ENCODE peak calls at places on chromosomes 2 and 18, in seven cellular contexts. One of them, this sample, is unnamed.

GRCh38 chr2:177474904-177475474 is 82.4 kb downstream of the AGPS start:
- DNase-seq in HAP-1: no peak
- DNase-seq in GM23338: no peak
- DNase-seq in HCT116: peak; percentile 19
- DNase-seq in stomach: no peak
- DNase-seq in Peyer's patch: no peak
- DNase-seq in prostate gland: no peak
- DNase-seq in this sample: no peak

GRCh38 chr2:135164431-135164830 is 112.3 kb downstream of the RAB3GAP1 start:
- DNase-seq in HAP-1: no peak
- DNase-seq in GM23338: no peak
- DNase-seq in HCT116: no peak
- DNase-seq in stomach: no peak
- DNase-seq in Peyer's patch: no peak
- DNase-seq in prostate gland: no peak
- DNase-seq in this sample: no peak

GRCh38 chr2:73611867-73612266 is 30.4 kb downstream of the NAT8 start:
- DNase-seq in HAP-1: no peak
- DNase-seq in GM23338: no peak
- DNase-seq in HCT116: no peak
- DNase-seq in stomach: no peak
- DNase-seq in Peyer's patch: no peak
- DNase-seq in prostate gland: no peak
- DNase-seq in this sample: no peak

GRCh38 chr2:102251042-102251848 is 60.1 kb upstream of the IL1RL1 start:
- DNase-seq in HAP-1: no peak
- DNase-seq in GM23338: peak; percentile 83
- DNase-seq in HCT116: no peak
- DNase-seq in stomach: peak; percentile 56
- DNase-seq in Peyer's patch: peak; percentile 72
- DNase-seq in prostate gland: no peak
- DNase-seq in this sample: peak; percentile 77

GRCh38 chr2:24418166-24418843 is 58.0 kb upstream of the ITSN2 start:
- DNase-seq in HAP-1: no peak
- DNase-seq in GM23338: peak; percentile 80
- DNase-seq in HCT116: no peak
- DNase-seq in stomach: no peak
- DNase-seq in Peyer's patch: no peak
- DNase-seq in prostate gland: no peak
- DNase-seq in this sample: no peak

GRCh38 chr18:26624443-26624842 is 76.1 kb upstream of the KCTD1 start:
- DNase-seq in HAP-1: no peak
- DNase-seq in GM23338: no peak
- DNase-seq in HCT116: no peak
- DNase-seq in stomach: no peak
- DNase-seq in Peyer's patch: no peak
- DNase-seq in prostate gland: no peak
- DNase-seq in this sample: no peak

GRCh38 chr2:65377556-65378307 is 54.7 kb downstream of the SPRED2 start:
- DNase-seq in HAP-1: no peak
- DNase-seq in GM23338: peak; percentile 55
- DNase-seq in HCT116: no peak
- DNase-seq in stomach: no peak
- DNase-seq in Peyer's patch: peak; percentile 57
- DNase-seq in prostate gland: peak; percentile 25
- DNase-seq in this sample: no peak

GRCh38 chr2:158718851-158719250 is 76.3 kb upstream of the DAPL1 start:
- DNase-seq in HAP-1: no peak
- DNase-seq in GM23338: no peak
- DNase-seq in HCT116: no peak
- DNase-seq in stomach: no peak
- DNase-seq in Peyer's patch: no peak
- DNase-seq in prostate gland: no peak
- DNase-seq in this sample: no peak

GRCh38 chr2:47636176-47636575 is 146.8 kb upstream of the MSH6 start:
- DNase-seq in HAP-1: no peak
- DNase-seq in GM23338: peak; percentile 54
- DNase-seq in HCT116: no peak
- DNase-seq in stomach: no peak
- DNase-seq in Peyer's patch: no peak
- DNase-seq in prostate gland: no peak
- DNase-seq in this sample: no peak

GRCh38 chr2:174333502-174334277 is 1.1 kb upstream of the SP9 start:
- DNase-seq in HAP-1: no peak
- DNase-seq in GM23338: peak; percentile 46
- DNase-seq in HCT116: no peak
- DNase-seq in stomach: no peak
- DNase-seq in Peyer's patch: no peak
- DNase-seq in prostate gland: no peak
- DNase-seq in this sample: no peak

GRCh38 chr2:174331731-174332606 is 2.8 kb upstream of the SP9 start:
- DNase-seq in HAP-1: peak; percentile 93
- DNase-seq in GM23338: peak; percentile 66
- DNase-seq in HCT116: no peak
- DNase-seq in stomach: no peak
- DNase-seq in Peyer's patch: no peak
- DNase-seq in prostate gland: no peak
- DNase-seq in this sample: no peak

GRCh38 chr2:174333017-174333501 is 1.7 kb upstream of the SP9 start:
- DNase-seq in HAP-1: no peak
- DNase-seq in GM23338: no peak
- DNase-seq in HCT116: no peak
- DNase-seq in stomach: no peak
- DNase-seq in Peyer's patch: no peak
- DNase-seq in prostate gland: no peak
- DNase-seq in this sample: no peak

GRCh38 chr2:174330945-174331619 is 3.7 kb upstream of the SP9 start:
- DNase-seq in HAP-1: peak; percentile 10
- DNase-seq in GM23338: peak; percentile 57
- DNase-seq in HCT116: no peak
- DNase-seq in stomach: no peak
- DNase-seq in Peyer's patch: no peak
- DNase-seq in prostate gland: no peak
- DNase-seq in this sample: no peak

GRCh38 chr2:174332607-174333001 is 2.1 kb upstream of the SP9 start:
- DNase-seq in HAP-1: peak; percentile 60
- DNase-seq in GM23338: peak; percentile 82
- DNase-seq in HCT116: no peak
- DNase-seq in stomach: no peak
- DNase-seq in Peyer's patch: no peak
- DNase-seq in prostate gland: no peak
- DNase-seq in this sample: no peak
- H3K27me3 ChIP-seq in HAP-1: peaks cover 23% of the 10 kb centered on the region
- H3K27me3 ChIP-seq in GM23338: peaks cover 97% of the 10 kb centered on the region
- H3K27me3 ChIP-seq in HCT116: no peaks in the 10 kb centered on the region
- H3K27me3 ChIP-seq in stomach: peaks cover 100% of the 10 kb centered on the region
- H3K27me3 ChIP-seq in Peyer's patch: peaks cover 98% of the 10 kb centered on the region
- H3K27me3 ChIP-seq in prostate gland: peaks cover 82% of the 10 kb centered on the region
- H3K27me3 ChIP-seq in this sample: peaks cover 59% of the 10 kb centered on the region

DNA sequence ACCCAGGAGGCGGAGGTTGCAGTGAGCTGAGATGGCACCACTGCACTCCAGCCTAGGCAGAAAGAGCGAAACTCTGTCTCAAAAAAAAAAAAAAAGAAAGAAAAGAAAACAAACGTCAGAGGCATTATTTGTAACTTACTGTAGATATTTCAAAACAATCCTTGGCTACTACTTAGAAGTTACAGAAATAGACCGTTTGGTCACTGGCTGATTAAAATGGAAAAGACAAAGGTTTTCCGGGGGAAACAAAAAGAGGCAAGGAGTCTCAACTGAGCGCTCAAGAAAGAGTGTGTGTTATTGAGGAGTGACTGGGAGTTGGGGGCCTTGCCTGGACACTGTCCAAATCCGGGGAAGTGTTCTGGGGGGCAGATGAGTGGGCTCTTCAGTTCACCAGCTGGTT is 47.6 kb downstream of the TEX44 start:
- DNase-seq in HAP-1: no peak
- DNase-seq in GM23338: no peak
- DNase-seq in HCT116: no peak
- DNase-seq in stomach: no peak
- DNase-seq in Peyer's patch: no peak
- DNase-seq in prostate gland: no peak
- DNase-seq in this sample: no peak
- H3K4me3 ChIP-seq in HAP-1: no peak overlapping the region
- H3K4me3 ChIP-seq in GM23338: no peak overlapping the region
- H3K4me3 ChIP-seq in HCT116: no peak overlapping the region
- H3K4me3 ChIP-seq in stomach: no peak overlapping the region
- H3K4me3 ChIP-seq in Peyer's patch: no peak overlapping the region
- H3K4me3 ChIP-seq in prostate gland: no peak overlapping the region
- H3K4me3 ChIP-seq in this sample: no peak overlapping the region

GRCh38 chr18:78074400-78075020 is 824.9 kb downstream of the GALR1 start:
- DNase-seq in HAP-1: no peak
- DNase-seq in GM23338: no peak
- DNase-seq in HCT116: no peak
- DNase-seq in stomach: no peak
- DNase-seq in Peyer's patch: no peak
- DNase-seq in prostate gland: no peak
- DNase-seq in this sample: no peak
- H3K27me3 ChIP-seq in HAP-1: no peaks in the 10 kb centered on the region
- H3K27me3 ChIP-seq in GM23338: no peaks in the 10 kb centered on the region
- H3K27me3 ChIP-seq in HCT116: no peaks in the 10 kb centered on the region
- H3K27me3 ChIP-seq in stomach: peaks cover 7% of the 10 kb centered on the region
- H3K27me3 ChIP-seq in Peyer's patch: no peaks in the 10 kb centered on the region
- H3K27me3 ChIP-seq in prostate gland: no peaks in the 10 kb centered on the region
- H3K27me3 ChIP-seq in this sample: no peaks in the 10 kb centered on the region

GRCh38 chr2:219499058-219499307 is 292 bp downstream of the GMPPA start:
- DNase-seq in HAP-1: no peak
- DNase-seq in GM23338: no peak
- DNase-seq in HCT116: no peak
- DNase-seq in stomach: no peak
- DNase-seq in Peyer's patch: no peak
- DNase-seq in prostate gland: no peak
- DNase-seq in this sample: no peak
- H3K4me3 ChIP-seq in HAP-1: peak overlapping the region; percentile 72
- H3K4me3 ChIP-seq in GM23338: peak overlapping the region; percentile 58
- H3K4me3 ChIP-seq in HCT116: peak overlapping the region; percentile 91
- H3K4me3 ChIP-seq in stomach: peak overlapping the region; percentile 69
- H3K4me3 ChIP-seq in Peyer's patch: peak overlapping the region; percentile 68
- H3K4me3 ChIP-seq in prostate gland: peak overlapping the region; percentile 73
- H3K4me3 ChIP-seq in this sample: peak overlapping the region; percentile 82

DNA sequence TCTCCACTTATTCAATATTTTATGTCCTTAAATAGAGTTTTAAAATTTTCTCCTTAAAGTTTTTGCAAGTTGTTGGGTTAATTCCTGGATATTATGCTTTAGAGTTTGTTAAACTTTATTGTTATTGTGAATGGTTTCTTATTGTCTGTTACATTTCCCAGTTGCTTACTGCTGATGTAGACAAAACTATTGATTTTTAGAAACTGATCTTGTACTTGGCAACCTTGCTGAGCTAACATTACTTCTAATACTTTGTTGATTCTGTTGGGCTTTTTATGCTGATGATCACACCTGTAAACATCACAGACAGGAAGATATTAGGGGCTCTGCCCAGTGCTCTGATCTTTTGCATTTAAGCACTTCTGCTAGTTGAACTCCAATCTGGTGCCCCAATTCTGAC is 2.8 kb upstream of the CLIP4 start:
- DNase-seq in HAP-1: no peak
- DNase-seq in GM23338: no peak
- DNase-seq in HCT116: no peak
- DNase-seq in stomach: no peak
- DNase-seq in Peyer's patch: no peak
- DNase-seq in prostate gland: no peak
- DNase-seq in this sample: no peak
- H3K27me3 ChIP-seq in HAP-1: no peaks in the 10 kb centered on the region
- H3K27me3 ChIP-seq in GM23338: peaks cover 51% of the 10 kb centered on the region
- H3K27me3 ChIP-seq in HCT116: no peaks in the 10 kb centered on the region
- H3K27me3 ChIP-seq in stomach: peaks cover 19% of the 10 kb centered on the region
- H3K27me3 ChIP-seq in Peyer's patch: no peaks in the 10 kb centered on the region
- H3K27me3 ChIP-seq in prostate gland: no peaks in the 10 kb centered on the region
- H3K27me3 ChIP-seq in this sample: no peaks in the 10 kb centered on the region

DNA sequence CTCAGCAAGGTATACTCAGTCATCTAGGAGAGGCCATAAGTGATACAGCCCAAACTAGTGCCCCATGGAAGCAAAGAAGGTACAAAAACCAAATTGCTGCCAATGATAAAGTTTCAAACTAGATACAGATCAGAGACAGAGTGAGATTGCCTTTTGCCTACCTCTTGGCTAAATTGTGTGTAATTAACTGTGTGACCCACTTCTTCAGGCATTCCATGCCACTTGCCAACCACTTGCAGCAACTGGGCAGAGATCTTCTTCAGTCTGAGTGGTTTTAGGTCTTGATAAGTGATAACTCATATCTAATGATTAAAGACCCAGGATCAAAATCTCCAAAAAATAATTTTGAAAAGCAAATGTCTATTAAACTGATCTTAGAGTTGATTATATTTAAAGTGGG is 21.1 kb upstream of the NABP1 start:
- DNase-seq in HAP-1: no peak
- DNase-seq in GM23338: no peak
- DNase-seq in HCT116: no peak
- DNase-seq in stomach: no peak
- DNase-seq in Peyer's patch: no peak
- DNase-seq in prostate gland: no peak
- DNase-seq in this sample: no peak
- H3K4me3 ChIP-seq in HAP-1: no peak overlapping the region
- H3K4me3 ChIP-seq in GM23338: no peak overlapping the region
- H3K4me3 ChIP-seq in HCT116: no peak overlapping the region
- H3K4me3 ChIP-seq in stomach: no peak overlapping the region
- H3K4me3 ChIP-seq in Peyer's patch: no peak overlapping the region
- H3K4me3 ChIP-seq in prostate gland: no peak overlapping the region
- H3K4me3 ChIP-seq in this sample: no peak overlapping the region

GRCh38 chr2:232634319-232635150 is 1.1 kb downstream of the EFHD1 start:
- DNase-seq in HAP-1: no peak
- DNase-seq in GM23338: peak; percentile 62
- DNase-seq in HCT116: no peak
- DNase-seq in stomach: no peak
- DNase-seq in Peyer's patch: no peak
- DNase-seq in prostate gland: no peak
- DNase-seq in this sample: no peak

GRCh38 chr2:232633413-232634318 is at the start of gene EFHD1:
- DNase-seq in HAP-1: peak; percentile 85
- DNase-seq in GM23338: peak; percentile 89
- DNase-seq in HCT116: no peak
- DNase-seq in stomach: peak; percentile 75
- DNase-seq in Peyer's patch: peak; percentile 77
- DNase-seq in prostate gland: peak; percentile 75
- DNase-seq in this sample: peak; percentile 86

GRCh38 chr2:232632229-232632903 is 1.0 kb upstream of the EFHD1 start:
- DNase-seq in HAP-1: no peak
- DNase-seq in GM23338: no peak
- DNase-seq in HCT116: no peak
- DNase-seq in stomach: no peak
- DNase-seq in Peyer's patch: no peak
- DNase-seq in prostate gland: no peak
- DNase-seq in this sample: no peak

GRCh38 chr2:232635820-232636219 is 2.4 kb downstream of the EFHD1 start:
- DNase-seq in HAP-1: no peak
- DNase-seq in GM23338: no peak
- DNase-seq in HCT116: no peak
- DNase-seq in stomach: no peak
- DNase-seq in Peyer's patch: no peak
- DNase-seq in prostate gland: no peak
- DNase-seq in this sample: no peak

DNA sequence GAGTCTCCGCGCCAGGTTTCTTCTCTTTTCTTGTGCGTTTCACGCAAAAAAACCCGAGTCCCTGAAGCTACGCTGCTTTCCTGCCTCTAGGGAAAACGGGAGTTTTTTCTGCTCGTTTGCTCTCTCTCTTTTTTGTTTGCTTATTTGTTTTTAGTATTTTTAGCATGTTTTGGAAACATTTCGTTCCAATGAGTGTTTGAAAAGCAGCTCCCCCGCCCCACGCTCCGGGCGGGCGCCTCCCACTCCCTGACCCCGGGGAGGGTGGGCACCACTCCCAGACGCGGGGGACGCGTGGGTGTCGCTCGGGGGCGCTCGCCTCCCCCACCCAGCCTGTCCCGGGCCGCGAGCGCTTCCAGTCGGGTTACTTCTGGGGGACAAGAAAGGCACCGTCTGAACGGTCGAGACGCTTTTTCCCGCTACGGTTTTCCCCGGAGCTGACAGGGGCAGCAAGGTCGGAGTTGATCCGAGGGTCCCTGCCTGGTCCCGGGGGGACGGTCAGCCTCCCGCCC is 446 bp upstream of the EFHD1 start:
- DNase-seq in HAP-1: no peak
- DNase-seq in GM23338: peak; percentile 37
- DNase-seq in HCT116: no peak
- DNase-seq in stomach: no peak
- DNase-seq in Peyer's patch: peak; percentile 53
- DNase-seq in prostate gland: no peak
- DNase-seq in this sample: peak; percentile 67
- H3K27me3 ChIP-seq in HAP-1: no peaks in the 10 kb centered on the region
- H3K27me3 ChIP-seq in GM23338: peaks cover 64% of the 10 kb centered on the region
- H3K27me3 ChIP-seq in HCT116: no peaks in the 10 kb centered on the region
- H3K27me3 ChIP-seq in stomach: peaks cover 68% of the 10 kb centered on the region
- H3K27me3 ChIP-seq in Peyer's patch: peaks cover 28% of the 10 kb centered on the region
- H3K27me3 ChIP-seq in prostate gland: no peaks in the 10 kb centered on the region
- H3K27me3 ChIP-seq in this sample: no peaks in the 10 kb centered on the region

This sample was measured in right lobe of liver.